ENCODE peak calls at places on chromosome 10, in nine cellular contexts. A is naive thymus-derived CD4-positive, alpha-beta T cell; H is thoracic aorta; Q is fibroblast of lung; V is cardiac muscle cell; N is GM23338; Y is uterus; M is NT2/D1; G is IMR-90. B is an unnamed sample. For H3K27me3, the result is how much of the 10 kb centered on the place peaks cover.

GRCh38 chr10:92102601-92103213 is 179.1 kb downstream of the BTAF1 start:
- DNase-seq in Y (no peak), A (no peak), Q (no peak), M (no peak), H (no peak), G (no peak), V (no peak), N (no peak), B (no peak)

GRCh38 chr10:5958680-5959079 is 18.7 kb downstream of the IL15RA start:
- DNase-seq in V (no peak), N (no peak), G (peak), A (no peak), Q (peak), H (no peak), Y (no peak), M (no peak), B (no peak)

GRCh38 chr10:33501161-33501560 is 166.7 kb upstream of the NRP1 start:
- DNase-seq in G (peak), Y (no peak), N (no peak), Q (no peak), H (no peak), A (no peak), M (no peak), V (no peak), B (no peak)

GRCh38 chr10:17265468-17265867 is 37.4 kb downstream of the VIM start:
- DNase-seq in H (no peak), Y (no peak), V (no peak), A (no peak), Q (no peak), N (no peak), M (no peak), G (peak), B (peak)

GRCh38 chr10:79387466-79387973 is 40.3 kb downstream of the PPIF start:
- DNase-seq in H (no peak), Y (no peak), Q (no peak), A (no peak), V (no peak), G (no peak), M (no peak), N (no peak), B (no peak)

GRCh38 chr10:124725171-124725631 is 19.0 kb downstream of the FAM53B start:
- DNase-seq in H (no peak), V (no peak), N (no peak), A (no peak), M (no peak), Y (no peak), Q (no peak), G (no peak), B (no peak)

GRCh38 chr10:132143162-132143561 is 43.6 kb upstream of the DPYSL4 start:
- DNase-seq in G (no peak), A (no peak), Y (no peak), V (peak), H (no peak), Q (no peak), M (no peak), N (peak), B (no peak)

GRCh38 chr10:124226271-124226911 is 133.0 kb upstream of the CHST15 start:
- DNase-seq in A (no peak), Y (no peak), Q (no peak), V (no peak), H (no peak), N (no peak), G (no peak), M (no peak), B (no peak)

GRCh38 chr10:13371879-13372470 is 23.9 kb upstream of the SEPHS1 start:
- DNase-seq in A (peak), H (peak), V (peak), M (no peak), N (peak), Q (peak), G (peak), Y (peak), B (peak)

GRCh38 chr10:78335691-78336401 is 302.2 kb downstream of the RPS24 start:
- DNase-seq in M (no peak), V (no peak), H (peak), G (peak), N (no peak), Y (peak), Q (peak), A (no peak), B (no peak)

GRCh38 chr10:6406220-6407033 is 173.6 kb downstream of the PRKCQ start:
- DNase-seq in Q (peak), Y (no peak), H (no peak), G (peak), M (no peak), V (peak), A (no peak), N (peak), B (peak)

GRCh38 chr10:4684434-4684833 is 141.6 kb upstream of the AKR1E2 start:
- DNase-seq in H (no peak), N (no peak), Q (no peak), G (peak), M (no peak), V (no peak), A (no peak), Y (no peak), B (peak)

GRCh38 chr10:132904814-132905649 is 37.3 kb downstream of the CFAP46 start:
- DNase-seq in G (peak), M (no peak), A (no peak), Q (no peak), N (no peak), V (no peak), H (no peak), Y (no peak), B (no peak)

GRCh38 chr10:6423004-6423403 is 157.1 kb downstream of the PRKCQ start:
- DNase-seq in N (no peak), H (no peak), A (no peak), Q (no peak), Y (no peak), G (peak), V (no peak), M (no peak), B (peak)

GRCh38 chr10:80372675-80373074 is 16.1 kb downstream of the DYDC2 start:
- DNase-seq in G (no peak), Y (no peak), H (no peak), Q (no peak), V (no peak), A (no peak), N (no peak), M (no peak), B (no peak)

DNA sequence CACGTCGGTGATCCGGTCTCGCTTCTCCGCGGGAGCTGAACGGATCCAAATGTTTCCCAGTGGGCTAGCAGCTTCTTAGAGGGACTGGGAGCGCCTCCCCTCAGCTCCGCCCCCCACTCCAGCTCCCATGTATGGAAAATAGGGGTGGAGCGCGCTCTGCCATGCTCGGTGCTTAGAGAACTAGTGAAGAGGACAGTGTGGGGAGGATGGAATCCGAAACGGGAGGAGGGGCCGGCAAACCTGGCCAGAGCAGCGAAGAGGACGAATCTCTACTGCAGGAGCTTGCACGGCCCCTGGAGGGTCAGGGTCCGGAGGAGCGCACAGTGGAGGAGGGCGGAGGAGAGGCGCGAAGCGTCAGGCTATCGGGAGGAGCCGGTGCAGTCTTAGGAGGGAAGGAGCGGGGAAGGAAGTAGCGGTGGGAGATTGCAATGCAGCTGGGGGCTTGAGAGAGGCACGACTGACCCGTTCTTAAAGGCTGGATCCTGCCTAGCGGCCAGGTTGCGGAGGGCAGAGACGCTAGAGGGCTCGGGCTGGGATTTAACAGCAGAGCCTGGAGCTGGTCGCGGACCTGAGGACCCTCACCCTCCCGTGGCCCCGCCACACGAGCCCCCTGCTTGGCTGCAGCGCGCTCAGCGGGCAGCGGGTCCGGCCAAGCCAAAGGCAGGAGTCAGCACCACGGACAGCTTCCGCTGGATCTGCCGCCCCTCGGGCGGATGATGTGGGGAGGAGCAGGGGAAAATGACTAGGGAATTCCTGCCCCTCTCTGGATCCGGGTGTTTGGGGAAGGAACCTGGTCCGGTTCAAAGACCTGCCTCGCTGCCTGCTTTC is at the start of gene PRLHR:
- DNase-seq in H (no peak), Q (peak), V (peak), Y (peak), M (no peak), N (peak), A (no peak), G (peak), B (no peak)
- H3K27me3 ChIP-seq in H (under half), Q (under half), V (half or more), Y (under half), M (under half), N (under half), A (under half), G (under half), B (under half)

DNA sequence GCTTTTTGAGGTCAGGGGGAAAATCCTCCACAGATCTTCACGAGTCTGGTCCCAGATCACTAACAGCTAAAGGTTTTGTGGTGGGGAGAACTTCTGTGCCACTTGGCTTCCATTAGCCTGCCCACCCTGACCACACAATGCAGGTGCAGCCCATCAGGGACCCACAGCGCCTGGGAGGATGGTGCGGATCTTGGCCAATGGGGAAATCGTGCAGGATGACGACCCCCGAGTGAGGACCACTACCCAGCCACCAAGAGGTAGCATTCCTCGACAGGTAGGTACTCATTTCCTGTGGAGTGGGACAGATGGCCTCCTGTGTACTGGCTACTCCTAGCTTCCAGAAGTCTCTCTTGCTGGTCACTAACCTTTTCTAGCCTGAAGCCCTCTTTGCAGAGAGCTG is 1.5 kb downstream of the FAM241B start:
- DNase-seq in A (no peak), V (no peak), N (no peak), G (no peak), Y (no peak), M (no peak), Q (no peak), H (no peak), B (no peak)
- H3K27me3 ChIP-seq in A (under half), V (under half), N (under half), G (half or more), Y (under half), M (under half), Q (under half), H (under half), B (under half)

DNA sequence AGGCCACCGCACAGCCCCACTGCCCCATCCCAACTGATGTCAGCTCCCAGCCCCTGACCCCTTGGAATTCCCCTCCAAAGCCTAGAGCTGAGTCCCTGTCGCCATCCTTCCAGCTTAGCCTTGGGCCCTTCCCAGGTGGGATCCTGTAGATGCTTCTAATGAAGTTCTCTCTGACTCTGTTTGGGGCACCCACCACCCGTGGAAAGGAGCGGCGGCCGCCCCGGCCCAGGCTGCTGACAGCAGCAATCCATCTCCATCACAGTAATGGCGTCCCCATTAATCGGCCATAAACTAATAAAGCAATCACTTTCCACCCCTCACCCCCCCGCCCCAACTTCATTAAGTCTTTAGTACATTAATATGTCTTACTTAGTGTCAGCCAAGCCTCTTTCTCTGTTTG is 25.6 kb downstream of the KAZALD1 start:
- DNase-seq in A (no peak), Q (no peak), M (no peak), G (no peak), V (no peak), Y (no peak), H (no peak), N (no peak), B (no peak)
- H3K27me3 ChIP-seq in A (under half), Q (under half), M (under half), G (half or more), V (half or more), Y (under half), H (under half), N (under half), B (under half)

GRCh38 chr10:114413398-114413797 is 9.1 kb upstream of the AFAP1L2 start:
- DNase-seq in H (peak), N (no peak), G (no peak), V (peak), Y (no peak), Q (no peak), A (no peak), M (no peak), B (peak)
- H3K27me3 ChIP-seq in H (under half), N (under half), G (under half), V (under half), Y (under half), Q (under half), A (under half), M (under half), B (under half)

GRCh38 chr10:71553371-71553900 is 156.7 kb downstream of the CDH23 start:
- DNase-seq in G (no peak), Q (no peak), H (no peak), M (no peak), Y (no peak), A (no peak), V (no peak), N (peak), B (no peak)
- H3K27me3 ChIP-seq in G (under half), Q (under half), H (under half), M (under half), Y (under half), A (under half), V (under half), N (under half), B (under half)

GRCh38 chr10:30431435-30431911 is 2.5 kb upstream of the MAP3K8 start:
- DNase-seq in Q (peak), M (no peak), G (no peak), A (no peak), V (no peak), H (no peak), Y (no peak), N (peak), B (peak)

GRCh38 chr10:30434273-30435067 is 486 bp downstream of the MAP3K8 start:
- DNase-seq in A (no peak), H (peak), M (peak), Q (peak), Y (peak), N (peak), G (peak), V (peak), B (peak)

GRCh38 chr10:30433779-30434272 is at the start of gene MAP3K8:
- DNase-seq in Q (peak), V (peak), N (peak), A (peak), Y (peak), G (peak), H (peak), M (peak), B (peak)

GRCh38 chr10:30433286-30433778 is 652 bp upstream of the MAP3K8 start:
- DNase-seq in H (no peak), V (peak), M (no peak), A (no peak), N (peak), G (peak), Q (peak), Y (peak), B (no peak)

DNA sequence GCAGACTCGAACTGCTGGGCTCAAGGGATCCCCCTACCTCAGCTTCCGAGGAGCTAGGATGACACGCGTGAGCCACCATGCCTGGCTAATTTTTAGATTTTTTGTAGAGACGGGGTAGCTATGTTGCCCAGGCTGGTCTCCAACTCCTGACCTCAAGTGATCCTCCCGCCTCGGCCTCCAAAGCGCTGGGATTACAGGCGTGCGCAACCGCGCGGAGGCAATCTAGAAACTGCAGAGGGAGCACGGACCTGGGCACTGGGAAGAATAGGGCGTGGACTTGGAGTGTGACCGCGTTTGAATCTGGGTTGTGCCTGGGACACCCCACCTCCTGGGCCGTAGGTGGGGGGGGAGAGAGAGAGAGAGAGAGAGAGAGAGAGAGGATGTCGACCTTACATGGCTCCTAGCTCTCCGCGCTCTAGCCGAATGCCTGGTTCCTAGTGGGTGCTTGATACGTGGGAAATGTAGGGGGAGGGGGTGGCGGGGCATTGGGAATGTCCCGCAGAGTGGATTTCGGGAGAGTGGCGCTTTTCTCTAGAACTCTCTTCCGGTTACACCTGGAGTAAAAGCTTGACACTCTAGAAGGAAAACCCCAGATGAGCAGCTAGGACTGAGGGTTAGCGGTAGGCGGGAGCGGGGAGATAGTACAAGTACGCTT is 1.2 kb upstream of the MAP3K8 start:
- DNase-seq in G (no peak), V (peak), M (no peak), A (no peak), Y (peak), N (peak), Q (peak), H (no peak), B (peak)
- H3K27me3 ChIP-seq in G (under half), V (under half), M (under half), A (under half), Y (under half), N (under half), Q (under half), H (under half), B (under half)

GRCh38 chr10:116815641-116816415 is 33.5 kb upstream of the ENO4 start:
- DNase-seq in Q (no peak), M (no peak), A (no peak), H (no peak), Y (no peak), V (no peak), G (peak), N (no peak), B (peak)
- H3K27me3 ChIP-seq in Q (under half), M (under half), A (under half), H (under half), Y (under half), V (under half), G (under half), N (under half), B (under half)

B was measured in mammary epithelial cell.